ENCODE peak calls at places on chromosomes 3 and 15, in five cellular contexts. One of them, this sample, is unnamed.

GRCh38 chr15:90780916-90781315 is 63.8 kb downstream of the BLM start:
- DNase-seq in HepG2: no peak
- DNase-seq in suprapubic skin: no peak
- DNase-seq in body of pancreas: no peak
- DNase-seq in IMR-90: no peak
- DNase-seq in this sample: no peak

GRCh38 chr3:104907507-104907906 is 459.2 kb upstream of the ALCAM start:
- DNase-seq in HepG2: no peak
- DNase-seq in suprapubic skin: no peak
- DNase-seq in body of pancreas: no peak
- DNase-seq in IMR-90: peak
- DNase-seq in this sample: peak

GRCh38 chr3:133213942-133214341 is 175.8 kb downstream of the TMEM108 start:
- DNase-seq in IMR-90: no peak
- DNase-seq in body of pancreas: peak
- DNase-seq in HepG2: no peak
- DNase-seq in suprapubic skin: no peak
- DNase-seq in this sample: no peak

GRCh38 chr15:101161656-101162055 is 90.2 kb downstream of the CHSY1 start:
- DNase-seq in HepG2: no peak
- DNase-seq in IMR-90: no peak
- DNase-seq in body of pancreas: no peak
- DNase-seq in suprapubic skin: no peak
- DNase-seq in this sample: no peak

GRCh38 chr3:101171797-101172196 is 148.6 kb downstream of the IMPG2 start:
- DNase-seq in IMR-90: no peak
- DNase-seq in body of pancreas: no peak
- DNase-seq in suprapubic skin: no peak
- DNase-seq in HepG2: no peak
- DNase-seq in this sample: no peak

GRCh38 chr3:170740726-170741591 is 129.0 kb downstream of the RPL22L1 start:
- DNase-seq in suprapubic skin: peak
- DNase-seq in IMR-90: peak
- DNase-seq in HepG2: no peak
- DNase-seq in body of pancreas: peak
- DNase-seq in this sample: peak

GRCh38 chr15:39624806-39625205 is 43.9 kb downstream of the THBS1 start:
- DNase-seq in body of pancreas: peak
- DNase-seq in IMR-90: peak
- DNase-seq in suprapubic skin: no peak
- DNase-seq in HepG2: peak
- DNase-seq in this sample: peak

GRCh38 chr3:161915283-161915682 is 418.7 kb downstream of the OTOL1 start:
- DNase-seq in body of pancreas: no peak
- DNase-seq in IMR-90: no peak
- DNase-seq in suprapubic skin: no peak
- DNase-seq in HepG2: no peak
- DNase-seq in this sample: no peak

GRCh38 chr15:98548172-98548971 is 100.0 kb upstream of the IGF1R start:
- DNase-seq in IMR-90: peak
- DNase-seq in suprapubic skin: peak
- DNase-seq in body of pancreas: peak
- DNase-seq in HepG2: no peak
- DNase-seq in this sample: peak

GRCh38 chr15:38696790-38697495 is 132.3 kb upstream of the RASGRP1 start:
- DNase-seq in body of pancreas: no peak
- DNase-seq in HepG2: no peak
- DNase-seq in IMR-90: no peak
- DNase-seq in suprapubic skin: no peak
- DNase-seq in this sample: no peak

GRCh38 chr15:77832874-77833273 is 200.2 kb upstream of the LINGO1 start:
- DNase-seq in HepG2: no peak
- DNase-seq in body of pancreas: no peak
- DNase-seq in IMR-90: no peak
- DNase-seq in suprapubic skin: no peak
- DNase-seq in this sample: no peak

GRCh38 chr15:58551084-58551763 is 119.4 kb downstream of the LIPC start:
- DNase-seq in HepG2: no peak
- DNase-seq in IMR-90: no peak
- DNase-seq in suprapubic skin: no peak
- DNase-seq in body of pancreas: no peak
- DNase-seq in this sample: no peak

GRCh38 chr15:95669146-95669922 is 661.2 kb upstream of the NR2F2 start:
- DNase-seq in HepG2: no peak
- DNase-seq in suprapubic skin: no peak
- DNase-seq in body of pancreas: no peak
- DNase-seq in IMR-90: no peak
- DNase-seq in this sample: no peak

GRCh38 chr15:61057376-61057775 is 171.7 kb downstream of the RORA start:
- DNase-seq in HepG2: no peak
- DNase-seq in IMR-90: no peak
- DNase-seq in body of pancreas: no peak
- DNase-seq in suprapubic skin: no peak
- DNase-seq in this sample: no peak

GRCh38 chr3:160106905-160107861 is 118.0 kb upstream of the C3orf80 start:
- DNase-seq in suprapubic skin: no peak
- DNase-seq in IMR-90: no peak
- DNase-seq in body of pancreas: peak
- DNase-seq in HepG2: peak
- DNase-seq in this sample: no peak

GRCh38 chr15:33581032-33581431 is 270.3 kb downstream of the RYR3 start:
- DNase-seq in suprapubic skin: no peak
- DNase-seq in IMR-90: peak
- DNase-seq in HepG2: no peak
- DNase-seq in body of pancreas: no peak
- DNase-seq in this sample: no peak

DNA sequence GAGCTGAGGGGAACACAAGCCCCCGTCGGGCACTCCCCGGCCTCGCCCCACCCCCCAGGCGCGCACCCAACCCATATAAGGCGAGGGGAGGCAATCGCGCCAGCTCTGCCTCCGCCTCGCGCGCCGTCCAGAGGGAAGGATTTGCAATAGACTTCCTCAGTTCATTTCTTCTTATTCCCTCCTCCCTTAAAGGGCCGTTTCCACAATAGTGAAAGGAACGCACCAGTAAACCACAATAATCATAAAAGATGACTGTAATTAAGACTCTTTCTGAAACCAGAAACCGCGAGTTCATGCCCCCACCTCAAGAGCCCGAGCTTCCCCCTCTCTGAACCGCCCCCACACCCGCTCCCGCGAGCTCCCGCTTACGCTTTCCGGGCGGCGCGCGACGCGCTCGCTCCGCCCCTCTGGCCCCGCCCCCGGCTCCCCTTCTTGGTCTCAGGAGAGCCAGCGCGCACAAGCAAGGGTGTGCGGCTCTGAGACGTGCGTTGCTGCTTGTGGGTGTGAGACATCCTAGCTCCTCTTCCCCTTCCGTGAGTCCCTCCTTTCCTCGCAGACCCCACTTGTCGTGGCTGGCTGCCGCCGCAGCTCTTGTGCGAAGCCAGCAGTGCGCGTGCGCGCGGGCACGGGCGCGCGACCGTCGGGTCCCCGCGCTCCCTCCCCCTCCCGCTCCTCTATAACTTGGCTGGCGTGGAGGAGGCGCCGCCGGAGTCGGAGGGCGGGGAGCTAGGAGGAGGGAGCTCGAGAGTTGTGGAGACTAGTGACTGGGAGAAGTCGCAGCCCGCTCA is at the start of gene DIPK2A:
- DNase-seq in suprapubic skin: peak
- DNase-seq in IMR-90: peak
- DNase-seq in body of pancreas: peak
- DNase-seq in HepG2: peak
- DNase-seq in this sample: peak
- TF ChIP-seq POLR2A in suprapubic skin: peak
- TF ChIP-seq POLR2A in IMR-90: peak
- TF ChIP-seq POLR2A in body of pancreas: peak
- TF ChIP-seq POLR2A in HepG2: peak
- TF ChIP-seq POLR2A in this sample: peak

GRCh38 chr3:188468196-188468595 is 314.2 kb downstream of the LPP start:
- DNase-seq in HepG2: no peak
- DNase-seq in IMR-90: no peak
- DNase-seq in body of pancreas: no peak
- DNase-seq in suprapubic skin: no peak
- DNase-seq in this sample: no peak
- TF ChIP-seq POLR2A in HepG2: no peak
- TF ChIP-seq POLR2A in IMR-90: no peak
- TF ChIP-seq POLR2A in body of pancreas: no peak
- TF ChIP-seq POLR2A in suprapubic skin: no peak
- TF ChIP-seq POLR2A in this sample: no peak

GRCh38 chr3:37453393-37454391 is 279.3 kb upstream of the LRRFIP2 start:
- DNase-seq in HepG2: peak
- DNase-seq in body of pancreas: peak
- DNase-seq in suprapubic skin: peak
- DNase-seq in IMR-90: no peak
- DNase-seq in this sample: no peak
- TF ChIP-seq POLR2A in HepG2: no peak
- TF ChIP-seq POLR2A in body of pancreas: no peak
- TF ChIP-seq POLR2A in suprapubic skin: no peak
- TF ChIP-seq POLR2A in IMR-90: no peak
- TF ChIP-seq POLR2A in this sample: no peak

GRCh38 chr15:85543741-85544155 is 163.3 kb downstream of the AKAP13 start:
- DNase-seq in body of pancreas: peak
- DNase-seq in suprapubic skin: peak
- DNase-seq in IMR-90: no peak
- DNase-seq in HepG2: no peak
- DNase-seq in this sample: no peak
- TF ChIP-seq POLR2A in body of pancreas: peak
- TF ChIP-seq POLR2A in suprapubic skin: no peak
- TF ChIP-seq POLR2A in IMR-90: no peak
- TF ChIP-seq POLR2A in HepG2: no peak
- TF ChIP-seq POLR2A in this sample: no peak

DNA sequence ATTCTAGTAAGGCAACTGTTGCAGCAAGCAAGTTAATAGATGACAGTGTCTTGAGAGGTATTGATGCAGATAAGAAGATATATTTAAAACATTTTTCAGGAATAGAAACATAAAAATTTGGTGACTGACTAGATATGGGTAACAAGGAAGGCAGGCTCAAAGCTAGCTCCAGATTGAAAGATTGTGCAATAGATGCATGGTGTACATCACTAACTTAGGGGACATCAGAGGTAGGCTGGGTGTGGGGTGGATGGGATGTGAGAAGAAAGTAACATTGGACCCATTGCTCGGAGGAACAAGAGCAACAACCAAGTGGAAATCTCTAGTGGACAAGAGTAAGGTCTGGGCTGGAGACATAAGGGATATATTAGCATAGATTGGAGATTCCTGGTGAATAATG is 306.9 kb downstream of the MCTP2 start:
- DNase-seq in IMR-90: no peak
- DNase-seq in suprapubic skin: no peak
- DNase-seq in HepG2: no peak
- DNase-seq in body of pancreas: no peak
- DNase-seq in this sample: no peak
- TF ChIP-seq POLR2A in IMR-90: no peak
- TF ChIP-seq POLR2A in suprapubic skin: no peak
- TF ChIP-seq POLR2A in HepG2: no peak
- TF ChIP-seq POLR2A in body of pancreas: no peak
- TF ChIP-seq POLR2A in this sample: no peak

GRCh38 chr15:29672446-29672845 is 149.8 kb downstream of the TJP1 start:
- DNase-seq in HepG2: no peak
- DNase-seq in body of pancreas: no peak
- DNase-seq in IMR-90: no peak
- DNase-seq in suprapubic skin: no peak
- DNase-seq in this sample: no peak

GRCh38 chr15:29672923-29673809 is 149.1 kb downstream of the TJP1 start:
- DNase-seq in HepG2: no peak
- DNase-seq in suprapubic skin: no peak
- DNase-seq in body of pancreas: no peak
- DNase-seq in IMR-90: no peak
- DNase-seq in this sample: no peak

GRCh38 chr15:29676961-29677402 is 145.3 kb downstream of the TJP1 start:
- DNase-seq in IMR-90: peak
- DNase-seq in suprapubic skin: no peak
- DNase-seq in HepG2: no peak
- DNase-seq in body of pancreas: no peak
- DNase-seq in this sample: peak

GRCh38 chr15:29675791-29676301 is 146.4 kb downstream of the TJP1 start:
- DNase-seq in IMR-90: no peak
- DNase-seq in HepG2: no peak
- DNase-seq in suprapubic skin: no peak
- DNase-seq in body of pancreas: no peak
- DNase-seq in this sample: no peak

DNA sequence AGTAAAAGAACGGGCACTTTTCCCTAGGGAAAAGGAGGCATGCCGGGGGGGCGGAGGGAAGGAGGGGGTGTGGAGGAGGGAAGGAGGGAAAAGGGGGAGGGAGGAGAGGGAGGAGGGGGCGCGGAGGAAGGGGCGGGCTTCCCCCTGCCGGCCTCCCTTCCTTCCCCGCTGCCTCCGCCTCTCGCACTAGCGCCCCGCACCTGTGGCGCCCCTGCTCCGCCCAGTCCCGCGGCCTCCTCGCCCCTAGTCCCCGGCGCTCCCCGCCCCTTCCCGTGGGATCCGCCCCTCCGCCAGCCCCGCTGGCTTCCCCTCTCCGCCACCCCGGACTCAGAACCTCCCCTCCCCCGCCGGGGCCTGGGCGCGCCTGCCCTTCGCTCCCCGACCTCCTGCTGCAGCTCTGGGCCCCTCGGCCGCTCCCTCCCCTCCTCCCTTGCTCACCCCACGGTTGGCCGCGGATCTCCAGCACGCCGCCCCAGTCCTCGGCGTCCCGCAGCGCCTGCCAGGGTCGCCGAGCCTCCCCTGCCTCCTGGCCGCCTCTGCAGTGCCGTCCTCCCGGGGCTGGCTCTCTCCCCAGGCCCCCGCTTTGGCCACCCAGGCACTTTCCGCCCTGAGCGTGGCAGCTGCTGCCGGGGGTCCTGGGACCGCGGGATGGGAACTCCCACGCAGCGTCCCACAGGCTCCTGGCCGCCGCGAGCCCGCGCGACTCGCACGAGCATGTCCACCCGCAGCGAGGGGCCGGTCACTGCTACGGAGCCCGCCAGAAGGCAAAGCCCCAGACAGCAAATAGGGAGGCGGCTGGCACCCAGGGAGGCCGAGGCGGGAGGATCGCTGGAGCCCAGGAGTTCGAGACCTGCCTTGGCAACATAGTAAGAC is 147.4 kb downstream of the TJP1 start:
- DNase-seq in suprapubic skin: no peak
- DNase-seq in IMR-90: peak
- DNase-seq in body of pancreas: peak
- DNase-seq in HepG2: peak
- DNase-seq in this sample: peak
- TF ChIP-seq POLR2A in suprapubic skin: no peak
- TF ChIP-seq POLR2A in IMR-90: no peak
- TF ChIP-seq POLR2A in body of pancreas: peak
- TF ChIP-seq POLR2A in HepG2: no peak
- TF ChIP-seq POLR2A in this sample: peak